ENCODE peak calls at places on chromosomes 3 and 15, in six cellular contexts. W is AG10803, U is breast epithelium, R is heart right ventricle, X is fibroblast of lung, E is left ventricle myocardium inferior. I is an unnamed sample.

GRCh38 chr15:33400941-33401340 is 90.2 kb downstream of the RYR3 start:
- DNase-seq in W (no peak), U (no peak), R (no peak), X (no peak), E (no peak), I (no peak)

GRCh38 chr3:181210275-181210674 is 220.7 kb upstream of the DNAJC19 start:
- DNase-seq in W (peak), U (no peak), R (no peak), X (peak), E (no peak), I (no peak)

GRCh38 chr3:146577662-146578061 is 27.5 kb downstream of the PLSCR5 start:
- DNase-seq in W (peak), U (no peak), R (no peak), X (peak), E (no peak), I (no peak)

GRCh38 chr3:127990051-127990450 is 62.2 kb upstream of the SEC61A1 start:
- DNase-seq in W (no peak), U (no peak), R (no peak), X (no peak), E (no peak), I (no peak)

GRCh38 chr3:194387926-194388418 is 11.1 kb downstream of the GP5 start:
- DNase-seq in W (no peak), U (no peak), R (no peak), X (no peak), E (no peak), I (no peak)

GRCh38 chr3:23879485-23879884 is 37.3 kb downstream of the NKIRAS1 start:
- DNase-seq in W (no peak), U (no peak), R (no peak), X (no peak), E (no peak), I (no peak)

GRCh38 chr3:133691410-133692107 is 29.8 kb upstream of the TOPBP1 start:
- DNase-seq in W (peak), U (no peak), R (no peak), X (no peak), E (no peak), I (no peak)

GRCh38 chr3:133945696-133946095 is 50.0 kb upstream of the RAB6B start:
- DNase-seq in W (no peak), U (no peak), R (no peak), X (no peak), E (no peak), I (no peak)

GRCh38 chr3:124887177-124887995 is at the start of gene ITGB5:
- DNase-seq in W (peak), U (peak), R (peak), X (peak), E (peak), I (peak)

GRCh38 chr3:115113367-115113766 is 33.7 kb downstream of the ZBTB20 start:
- DNase-seq in W (peak), U (no peak), R (no peak), X (peak), E (no peak), I (no peak)

GRCh38 chr15:35669457-35670045 is 123.6 kb upstream of the DPH6 start:
- DNase-seq in W (no peak), U (no peak), R (no peak), X (no peak), E (no peak), I (no peak)

DNA sequence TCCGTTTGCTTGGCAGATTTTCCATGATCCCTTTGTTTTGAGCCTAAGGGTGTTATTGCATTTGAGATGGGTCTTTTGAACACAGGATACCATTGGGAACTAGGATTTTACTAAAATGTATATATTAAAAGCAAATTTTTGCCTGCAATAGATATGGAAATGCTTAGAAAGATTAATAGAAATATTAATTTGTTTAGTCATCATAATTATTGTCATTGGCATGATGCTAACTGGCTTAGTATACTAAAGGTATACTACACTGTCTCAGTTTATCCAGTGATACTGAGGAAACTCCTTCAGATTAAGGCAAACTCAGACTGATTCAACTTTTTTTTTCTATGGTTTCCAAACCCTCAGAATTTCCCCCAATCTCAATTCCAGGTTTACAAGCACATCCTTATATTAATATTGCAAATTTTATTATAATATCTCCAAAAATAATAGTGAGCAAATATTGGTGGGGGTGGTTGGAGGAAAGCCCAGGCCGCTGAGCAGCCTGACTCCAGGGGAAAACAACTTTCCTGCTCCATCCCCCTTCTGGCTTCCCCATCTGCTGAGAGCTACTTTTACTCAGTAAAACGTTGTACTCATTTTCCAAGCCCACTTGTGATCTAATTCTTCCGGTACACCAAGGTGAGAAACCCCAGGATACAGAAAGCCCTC is 291.7 kb downstream of the EPHA6 start:
- DNase-seq in W (no peak), U (no peak), R (no peak), X (no peak), E (no peak), I (no peak)
- H3K4me3 ChIP-seq in W (no peak), U (no peak), R (no peak), X (no peak), E (no peak), I (no peak)

GRCh38 chr3:38130631-38131065 is 6.3 kb downstream of the ACAA1 start:
- DNase-seq in W (no peak), U (no peak), R (no peak), X (no peak), E (no peak), I (no peak)

GRCh38 chr3:38133557-38134405 is 3.1 kb downstream of the ACAA1 start:
- DNase-seq in W (no peak), U (no peak), R (no peak), X (peak), E (no peak), I (no peak)

GRCh38 chr3:38133209-38133556 is 3.7 kb downstream of the ACAA1 start:
- DNase-seq in W (no peak), U (no peak), R (no peak), X (no peak), E (no peak), I (no peak)

GRCh38 chr3:38130219-38130618 is 6.7 kb downstream of the ACAA1 start:
- DNase-seq in W (no peak), U (no peak), R (no peak), X (no peak), E (no peak), I (no peak)

DNA sequence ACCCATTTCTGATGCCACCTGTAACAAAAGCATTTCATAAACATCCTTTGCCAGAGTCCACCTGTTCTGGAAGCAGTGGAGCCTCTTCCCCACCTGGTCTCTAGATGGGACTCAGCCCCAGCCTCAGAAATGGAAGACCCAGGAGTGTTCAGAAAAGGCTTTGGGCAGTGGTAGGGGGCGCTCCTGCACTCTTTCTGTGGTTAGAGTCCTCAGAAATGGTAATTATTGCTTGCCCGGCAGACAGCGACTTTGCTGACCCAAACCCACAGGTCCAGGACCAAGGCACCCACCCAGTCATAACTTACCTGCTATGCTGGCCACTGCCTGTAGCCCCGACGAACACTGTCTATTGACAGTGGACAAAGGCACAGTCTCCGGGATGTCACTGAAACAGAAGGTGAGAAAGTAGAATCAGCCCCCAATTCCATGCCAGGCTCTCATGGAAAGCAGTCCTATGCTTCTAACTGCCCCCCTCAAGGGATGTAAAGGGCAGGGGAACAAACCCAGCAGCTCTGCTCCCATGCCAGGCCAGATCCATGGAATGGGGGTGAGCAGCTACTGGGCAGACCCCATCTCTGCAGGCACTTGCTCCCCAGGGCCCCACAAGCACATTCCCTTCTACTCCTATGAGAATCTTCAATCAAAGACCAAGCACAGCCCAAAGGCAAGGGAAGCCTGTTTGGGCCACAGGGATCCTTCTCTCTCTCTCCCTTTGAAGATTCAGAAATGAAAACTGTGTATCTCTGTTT is 5.1 kb downstream of the ACAA1 start:
- DNase-seq in W (peak), U (no peak), R (no peak), X (peak), E (no peak), I (no peak)
- TF ChIP-seq CTCF in W (peak), U (no peak), R (peak), X (peak), E (peak), I (peak)

GRCh38 chr3:52429779-52430415 is 15.0 kb downstream of the SEMA3G start:
- DNase-seq in W (no peak), U (peak), R (no peak), X (peak), E (peak), I (peak)
- H3K4me3 ChIP-seq in W (no peak), U (no peak), R (no peak), X (no peak), E (no peak), I (no peak)

DNA sequence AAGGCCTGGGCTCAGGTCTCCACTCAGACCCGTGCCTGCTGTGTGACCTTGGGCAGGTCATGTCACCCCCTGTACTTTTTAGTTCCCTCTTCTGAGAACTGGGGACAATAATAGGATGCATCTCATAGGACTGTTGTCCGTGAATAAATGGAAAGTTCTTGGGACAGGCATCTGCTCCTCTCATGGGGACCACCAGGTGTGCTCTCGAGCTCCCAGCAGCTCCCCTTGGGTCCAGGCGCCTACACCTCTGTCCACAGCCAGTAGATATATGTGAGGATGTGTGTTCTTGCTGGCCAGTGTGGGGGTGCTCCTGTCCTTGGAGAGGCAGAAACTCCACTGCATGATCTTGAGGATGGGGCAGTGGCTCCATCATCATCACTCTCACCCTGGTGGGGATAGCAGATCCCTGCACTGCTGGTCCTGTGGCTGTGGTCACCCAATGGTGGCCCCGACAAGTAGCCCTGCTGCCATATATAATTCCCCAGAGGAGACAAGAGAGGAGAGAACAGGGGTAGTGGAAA is 257.6 kb upstream of the TLE3 start:
- DNase-seq in W (no peak), U (no peak), R (no peak), X (no peak), E (no peak), I (no peak)
- TF ChIP-seq CTCF in W (peak), U (no peak), R (no peak), X (peak), E (no peak), I (no peak)

GRCh38 chr3:169146866-169147245 is 516.7 kb downstream of the MECOM start:
- DNase-seq in W (no peak), U (no peak), R (no peak), X (no peak), E (no peak), I (no peak)

GRCh38 chr3:169144271-169144670 is 519.2 kb downstream of the MECOM start:
- DNase-seq in W (no peak), U (no peak), R (no peak), X (no peak), E (no peak), I (no peak)

GRCh38 chr3:169146112-169146665 is 517.3 kb downstream of the MECOM start:
- DNase-seq in W (peak), U (no peak), R (peak), X (peak), E (peak), I (peak)

GRCh38 chr3:169144691-169145090 is 518.8 kb downstream of the MECOM start:
- DNase-seq in W (no peak), U (no peak), R (no peak), X (no peak), E (no peak), I (no peak)

DNA sequence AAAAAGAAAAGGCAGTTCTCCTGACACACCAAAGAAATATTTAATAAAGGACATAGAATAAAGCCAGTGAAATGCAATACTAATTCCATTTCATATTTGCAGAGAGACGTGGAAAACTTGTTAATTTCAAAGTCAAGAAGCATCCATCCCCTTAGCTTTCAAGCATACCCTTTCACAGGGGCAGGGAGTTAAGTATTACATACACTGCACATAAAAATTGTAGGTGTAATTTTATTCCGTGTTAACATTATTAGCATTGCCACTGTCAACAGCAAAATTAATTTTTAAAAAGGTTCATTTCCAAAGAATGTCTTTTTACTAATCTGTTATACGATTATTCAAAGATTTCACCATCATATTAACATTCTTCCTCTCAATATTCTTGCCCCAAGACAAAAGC is 518.0 kb downstream of the MECOM start:
- DNase-seq in W (no peak), U (no peak), R (no peak), X (no peak), E (no peak), I (no peak)
- H3K4me3 ChIP-seq in W (peak), U (peak), R (peak), X (peak), E (peak), I (peak)

DNA sequence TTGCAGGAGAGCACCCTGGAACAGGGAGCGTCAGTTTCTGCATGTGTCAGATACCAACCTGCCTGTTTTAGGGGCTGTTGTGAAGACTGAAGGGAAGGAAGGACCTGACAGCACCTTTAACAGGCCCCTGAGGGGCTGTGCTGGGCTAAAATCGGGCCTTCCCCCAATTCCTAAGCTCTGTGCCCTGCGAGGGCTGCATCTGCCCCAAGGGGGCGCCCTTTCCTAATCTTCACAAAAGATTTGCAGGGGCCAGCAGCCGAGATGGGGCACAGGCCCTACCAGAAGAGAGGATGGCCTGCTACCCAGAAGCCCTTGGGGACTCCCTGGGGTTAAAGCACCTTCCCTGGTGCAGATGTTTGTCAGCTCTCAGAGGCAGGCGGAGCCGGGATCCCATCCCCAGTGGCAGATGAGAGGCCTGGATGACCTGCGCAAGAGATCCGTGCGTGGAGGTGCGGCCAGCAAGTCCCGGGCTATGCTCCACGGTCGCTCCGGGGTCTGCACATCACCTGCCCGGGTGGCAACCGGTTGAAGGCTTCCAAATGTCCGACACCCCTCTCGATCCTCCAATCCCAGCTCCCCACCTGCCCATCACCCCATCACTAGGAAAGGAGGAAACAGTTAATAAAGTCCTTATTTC is 53.6 kb downstream of the RHCG start:
- DNase-seq in W (peak), U (no peak), R (no peak), X (no peak), E (no peak), I (no peak)
- TF ChIP-seq CTCF in W (peak), U (peak), R (peak), X (peak), E (peak), I (peak)

GRCh38 chr3:15803913-15804312 is 6.1 kb upstream of the ANKRD28 start:
- DNase-seq in W (no peak), U (no peak), R (no peak), X (no peak), E (no peak), I (no peak)

GRCh38 chr3:15809313-15809712 is 11.5 kb upstream of the ANKRD28 start:
- DNase-seq in W (no peak), U (no peak), R (no peak), X (no peak), E (no peak), I (no peak)

GRCh38 chr3:15808679-15809078 is 10.9 kb upstream of the ANKRD28 start:
- DNase-seq in W (no peak), U (no peak), R (no peak), X (no peak), E (no peak), I (no peak)

GRCh38 chr3:15804553-15805095 is 6.8 kb upstream of the ANKRD28 start:
- DNase-seq in W (no peak), U (no peak), R (no peak), X (peak), E (no peak), I (no peak)

DNA sequence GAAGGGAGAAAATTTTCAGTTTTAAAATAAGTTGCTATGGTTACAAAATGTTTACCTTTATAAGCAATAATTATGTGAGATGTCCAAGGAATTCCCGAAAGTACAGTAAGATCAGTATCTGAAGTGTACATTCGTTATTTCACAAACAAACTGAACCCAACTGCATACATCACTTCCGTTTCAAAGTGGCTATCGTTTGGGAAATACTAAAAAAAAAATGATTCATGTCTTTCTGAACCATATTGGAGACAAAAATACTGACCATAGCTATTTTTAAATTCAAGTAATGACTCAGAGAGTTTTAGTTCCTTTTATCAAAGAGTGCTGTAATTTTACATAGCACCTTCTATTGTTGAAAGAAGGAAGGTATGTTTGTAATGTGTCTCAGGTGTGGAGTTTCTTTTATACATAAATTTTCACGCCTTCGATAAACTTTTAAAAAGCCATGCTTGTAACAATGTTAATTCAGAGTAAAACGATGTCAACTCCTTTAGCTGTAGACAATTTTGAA is 8.0 kb upstream of the ANKRD28 start:
- DNase-seq in W (peak), U (no peak), R (no peak), X (peak), E (no peak), I (no peak)
- H3K4me3 ChIP-seq in W (no peak), U (no peak), R (no peak), X (no peak), E (no peak), I (no peak)

DNA sequence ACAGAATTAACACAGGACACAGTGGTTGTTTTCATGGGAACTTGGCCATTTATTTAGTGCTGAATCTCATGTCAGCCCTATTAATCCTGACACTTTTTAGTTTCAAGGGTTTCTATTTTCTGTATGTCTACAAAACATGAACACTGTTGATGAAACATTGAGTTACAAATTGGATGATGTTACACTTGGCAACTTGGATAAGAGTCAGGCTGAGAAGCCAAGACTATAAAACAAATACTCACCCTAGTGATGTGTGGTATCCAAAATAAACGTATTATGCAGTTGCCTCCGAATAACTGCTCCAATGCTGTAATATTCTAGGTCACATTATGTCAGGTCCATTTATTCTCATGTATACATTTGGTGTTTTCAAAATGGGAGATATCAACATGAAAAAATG is 349.6 kb downstream of the ZIC1 start:
- DNase-seq in W (peak), U (no peak), R (no peak), X (peak), E (no peak), I (no peak)
- TF ChIP-seq CTCF in W (no peak), U (no peak), R (no peak), X (no peak), E (no peak), I (no peak)

GRCh38 chr15:56919708-56920637 is 1.5 kb downstream of the TCF12 start:
- DNase-seq in W (peak), U (no peak), R (peak), X (peak), E (peak), I (no peak)
- H3K4me3 ChIP-seq in W (peak), U (peak), R (peak), X (peak), E (peak), I (peak)